ENCODE peak calls at places on chromosomes 12 and 14, in eight cellular contexts. Q, A, U, O, K, S, W and H are unnamed samples.
A peak's percentile ranks its signal among the peaks of the same experiment; 100 is the strongest.

GRCh38 chr14:77376380-77376770 is 519 bp downstream of the TMED8 start:
- DNase-seq in Q (peak; percentile 7), A (no peak), U (no peak), O (peak; percentile 8), K (peak; percentile 17), S (peak; percentile 53), W (no peak), H (peak; percentile 31)

GRCh38 chr14:30045720-30046119 is 118.1 kb upstream of the PRKD1 start:
- DNase-seq in Q (no peak), A (no peak), U (no peak), O (no peak), K (no peak), S (no peak), W (no peak), H (no peak)

GRCh38 chr14:94028450-94028826 is 2.3 kb downstream of the OTUB2 start:
- DNase-seq in Q (no peak), A (no peak), U (no peak), O (no peak), K (no peak), S (no peak), W (no peak), H (peak; percentile 47)

GRCh38 chr12:12686925-12687324 is 9.1 kb downstream of the GPR19 start:
- DNase-seq in Q (no peak), A (no peak), U (no peak), O (no peak), K (no peak), S (no peak), W (no peak), H (no peak)

GRCh38 chr12:13362260-13362841 is 165.8 kb downstream of the EMP1 start:
- DNase-seq in Q (peak; percentile 84), A (peak; percentile 71), U (peak; percentile 64), O (peak; percentile 3), K (peak; percentile 48), S (peak; percentile 83), W (peak; percentile 7), H (peak; percentile 71)

GRCh38 chr14:22158560-22158959 is 430.5 kb downstream of the DAD1 start:
- DNase-seq in Q (no peak), A (no peak), U (no peak), O (no peak), K (no peak), S (no peak), W (no peak), H (no peak)

GRCh38 chr12:12721251-12721689 is 4.1 kb downstream of the CDKN1B start:
- DNase-seq in Q (no peak), A (no peak), U (no peak), O (no peak), K (no peak), S (no peak), W (no peak), H (peak; percentile 32)

GRCh38 chr12:124457287-124458219 is 109.9 kb downstream of the NCOR2 start:
- DNase-seq in Q (peak; percentile 50), A (no peak), U (no peak), O (no peak), K (no peak), S (peak; percentile 65), W (peak; percentile 63), H (peak; percentile 42)

GRCh38 chr12:103397536-103397935 is 98.2 kb downstream of the C12orf42 start:
- DNase-seq in Q (no peak), A (no peak), U (no peak), O (no peak), K (no peak), S (no peak), W (no peak), H (no peak)

GRCh38 chr12:52058631-52059324 is 7.5 kb downstream of the NR4A1 start:
- DNase-seq in Q (no peak), A (no peak), U (no peak), O (no peak), K (no peak), S (peak; percentile 39), W (peak; percentile 22), H (no peak)

GRCh38 chr12:31318870-31319269 is 7.1 kb downstream of the SINHCAF start:
- DNase-seq in Q (no peak), A (no peak), U (no peak), O (no peak), K (no peak), S (no peak), W (no peak), H (no peak)

GRCh38 chr14:97283450-97284230 is 486.5 kb downstream of the VRK1 start:
- DNase-seq in Q (no peak), A (no peak), U (no peak), O (no peak), K (no peak), S (no peak), W (no peak), H (no peak)

GRCh38 chr14:99995700-99996356 is 69.4 kb upstream of the EVL start:
- DNase-seq in Q (peak; percentile 73), A (peak; percentile 57), U (no peak), O (peak; percentile 33), K (peak; percentile 53), S (peak; percentile 44), W (peak; percentile 20), H (peak; percentile 78)

GRCh38 chr14:51978566-51979398 is 10.6 kb upstream of the RTRAF start:
- DNase-seq in Q (peak; percentile 87), A (peak; percentile 88), U (peak; percentile 75), O (peak; percentile 63), K (peak; percentile 80), S (peak; percentile 86), W (peak; percentile 49), H (peak; percentile 89)

GRCh38 chr12:131728720-131729119 is 17.8 kb downstream of the SFSWAP start:
- DNase-seq in Q (no peak), A (no peak), U (no peak), O (no peak), K (no peak), S (no peak), W (no peak), H (no peak)

GRCh38 chr12:45246202-45246601 is 30.3 kb downstream of the ANO6 start:
- DNase-seq in Q (no peak), A (no peak), U (no peak), O (no peak), K (no peak), S (no peak), W (no peak), H (no peak)

GRCh38 chr12:85564786-85565185 is 271.4 kb downstream of the RASSF9 start:
- DNase-seq in Q (no peak), A (no peak), U (no peak), O (no peak), K (no peak), S (no peak), W (no peak), H (no peak)